ENCODE peak calls at places on chromosomes 12 and 14, in eight cellular contexts. H is activated CD8-positive, alpha-beta memory T cell treated with anti-CD3 and anti-CD28 coated beads, Interleukin-2, amount 50 U/mL, for 48 hours; O is neuronal stem cell; N is fibroblast of gingiva; M is hypothalamus; T is mesothelial cell of epicardium; F is activated B cell treated with CpG ODN at 0.5 μM for 24 hours; Y is T1000. V is an unnamed sample.

GRCh38 chr12:125071456-125071855 is 6.2 kb downstream of the AACS start:
- DNase-seq in H (no peak), N (no peak), Y (no peak), M (no peak), T (no peak), O (no peak), F (no peak), V (no peak)

GRCh38 chr12:88793091-88793490 is 212.8 kb upstream of the KITLG start:
- DNase-seq in Y (no peak), H (no peak), N (peak; percentile 16), O (no peak), M (no peak), T (no peak), F (no peak), V (no peak)

GRCh38 chr14:94665121-94665520 is 52.9 kb downstream of the SERPINA3 start:
- DNase-seq in T (no peak), Y (no peak), M (no peak), O (no peak), F (no peak), H (no peak), N (peak; percentile 89), V (peak; percentile 25)

GRCh38 chr14:70901218-70901772 is 6.0 kb upstream of the PCNX1 start:
- DNase-seq in M (no peak), N (no peak), O (no peak), T (no peak), H (no peak), Y (no peak), F (no peak), V (no peak)

GRCh38 chr14:105065280-105066228 is at the start of gene GPR132:
- DNase-seq in O (no peak), F (peak; percentile 66), H (peak; percentile 88), N (no peak), Y (no peak), M (no peak), T (no peak), V (no peak)

GRCh38 chr12:66962316-66962715 is 283.4 kb upstream of the GRIP1 start:
- DNase-seq in N (no peak), T (no peak), O (no peak), F (no peak), Y (no peak), M (no peak), H (no peak), V (no peak)

GRCh38 chr14:63468273-63468672 is 74.9 kb downstream of the PPP2R5E start:
- DNase-seq in H (no peak), F (no peak), M (no peak), Y (no peak), N (no peak), O (no peak), T (no peak), V (no peak)

GRCh38 chr12:119258149-119258548 is 76.4 kb upstream of the CCDC60 start:
- DNase-seq in N (no peak), T (no peak), H (no peak), M (no peak), F (no peak), O (no peak), Y (no peak), V (no peak)

GRCh38 chr14:39203659-39204606 is 28.9 kb downstream of the PNN start:
- DNase-seq in Y (no peak), F (no peak), H (no peak), N (no peak), T (no peak), O (no peak), M (no peak), V (no peak)

GRCh38 chr14:66272221-66272620 is 213.9 kb upstream of the CCDC196 start:
- DNase-seq in F (no peak), N (no peak), O (no peak), T (no peak), H (no peak), Y (no peak), M (no peak), V (no peak)

GRCh38 chr12:42846782-42847181 is 257.2 kb upstream of the PRICKLE1 start:
- DNase-seq in Y (no peak), F (no peak), O (no peak), H (no peak), M (no peak), T (no peak), N (peak; percentile 61), V (no peak)

GRCh38 chr14:99055816-99056215 is 216.2 kb downstream of the BCL11B start:
- DNase-seq in N (no peak), T (no peak), O (no peak), M (no peak), H (peak; percentile 66), Y (no peak), F (no peak), V (no peak)